ENCODE peak calls at places on chromosomes 7 and 10, in five cellular contexts. S is A549, Q is K562, K is HepG2, U is SK-N-SH. Z is an unnamed sample.

GRCh38 chr7:139588632-139589031 is 65.1 kb downstream of the CLEC2L start:
- DNase-seq in S (no peak), Q (peak), U (no peak), K (no peak), Z (no peak)

GRCh38 chr7:7719235-7719634 is 828 bp upstream of the RPA3 start:
- DNase-seq in K (peak), Q (no peak), U (peak), S (no peak), Z (peak)

GRCh38 chr7:104960741-104961479 is 53.1 kb upstream of the KMT2E start:
- DNase-seq in K (no peak), U (no peak), Q (no peak), S (no peak), Z (peak)

GRCh38 chr7:77822269-77822668 is 23.7 kb downstream of the PHTF2 start:
- DNase-seq in U (no peak), K (no peak), Q (no peak), S (no peak), Z (no peak)

GRCh38 chr10:12308976-12309375 is 40.4 kb upstream of the CAMK1D start:
- DNase-seq in U (no peak), Q (no peak), K (no peak), S (no peak), Z (no peak)

GRCh38 chr7:47636111-47636692 is 54.3 kb upstream of the TNS3 start:
- DNase-seq in S (no peak), K (peak), Q (no peak), U (no peak), Z (no peak)

GRCh38 chr7:46616636-46617035 is 695.6 kb upstream of the IGFBP3 start:
- DNase-seq in Q (no peak), U (no peak), S (no peak), K (no peak), Z (no peak)

GRCh38 chr7:1271656-1272055 is 39.0 kb downstream of the UNCX start:
- DNase-seq in Q (no peak), U (no peak), S (no peak), K (no peak), Z (no peak)

GRCh38 chr10:72276013-72276387 is 2.3 kb downstream of the DDIT4 start:
- DNase-seq in S (no peak), U (no peak), Q (no peak), K (no peak), Z (no peak)

GRCh38 chr7:122132341-122132740 is 11.7 kb downstream of the AASS start:
- DNase-seq in S (no peak), U (no peak), K (no peak), Q (no peak), Z (no peak)

GRCh38 chr10:5404188-5405041 is at the start of gene TUBAL3:
- DNase-seq in U (no peak), K (no peak), S (no peak), Q (peak), Z (no peak)

GRCh38 chr7:158263964-158264748 is 323.5 kb downstream of the PTPRN2 start:
- DNase-seq in K (peak), U (no peak), S (no peak), Q (no peak), Z (no peak)

GRCh38 chr7:57414415-57414814 is 35.6 kb upstream of the ZNF716 start:
- DNase-seq in U (no peak), K (no peak), Q (no peak), S (no peak), Z (no peak)

GRCh38 chr10:63765126-63765525 is 243.9 kb downstream of the REEP3 start:
- DNase-seq in U (no peak), K (no peak), S (no peak), Q (no peak), Z (no peak)

GRCh38 chr7:120832803-120833202 is 25.1 kb downstream of the TSPAN12 start:
- DNase-seq in Q (no peak), S (no peak), U (no peak), K (no peak), Z (no peak)

GRCh38 chr10:53536322-53536721 is 763.7 kb upstream of the MBL2 start:
- DNase-seq in U (no peak), S (no peak), K (no peak), Q (no peak), Z (no peak)

GRCh38 chr10:59155556-59155955 is 20.9 kb upstream of the PHYHIPL start:
- DNase-seq in U (no peak), K (no peak), Q (no peak), S (no peak), Z (no peak)

GRCh38 chr7:102111063-102111757 is 175.5 kb upstream of the SH2B2 start:
- DNase-seq in Q (no peak), U (no peak), K (no peak), S (no peak), Z (no peak)

GRCh38 chr7:47580811-47581331 is 1.0 kb downstream of the TNS3 start:
- DNase-seq in K (peak), Q (no peak), U (no peak), S (no peak), Z (no peak)

GRCh38 chr10:103890194-103890658 is 27.8 kb downstream of the STN1 start:
- DNase-seq in S (peak), K (peak), Q (no peak), U (no peak), Z (no peak)

GRCh38 chr10:121092341-121093099 is 241.4 kb downstream of the WDR11 start:
- DNase-seq in Q (no peak), U (no peak), S (no peak), K (no peak), Z (no peak)

GRCh38 chr7:78334027-78334825 is 535.7 kb downstream of the PHTF2 start:
- DNase-seq in S (no peak), K (no peak), Q (no peak), U (no peak), Z (no peak)

GRCh38 chr10:680146-680545 is 9.3 kb downstream of the DIP2C start:
- DNase-seq in Q (no peak), U (no peak), K (no peak), S (no peak), Z (no peak)

GRCh38 chr7:153397459-153397858 is 637.9 kb downstream of the ACTR3B start:
- DNase-seq in K (no peak), U (no peak), Q (no peak), S (no peak), Z (no peak)

GRCh38 chr7:126589068-126589684 is 663.6 kb downstream of the GRM8 start:
- DNase-seq in U (no peak), K (no peak), S (no peak), Q (no peak), Z (no peak)

GRCh38 chr10:13891542-13892431 is 305.0 kb downstream of the PRPF18 start:
- DNase-seq in S (no peak), Q (peak), U (peak), K (no peak), Z (no peak)

GRCh38 chr7:107811934-107812333 is 8.9 kb upstream of the SLC26A3 start:
- DNase-seq in Q (no peak), U (no peak), S (no peak), K (no peak), Z (no peak)

GRCh38 chr7:140035400-140036223 is 27.1 kb downstream of the PARP12 start:
- DNase-seq in Q (no peak), U (no peak), K (no peak), S (no peak), Z (no peak)

GRCh38 chr7:117645456-117646181 is 165.8 kb downstream of the CFTR start:
- DNase-seq in S (no peak), Q (no peak), K (no peak), U (no peak), Z (no peak)

GRCh38 chr7:90244909-90245841 is at the start of gene CFAP69:
- DNase-seq in S (peak), U (peak), Q (peak), K (peak), Z (peak)

GRCh38 chr7:84783161-84783803 is 403.6 kb downstream of the SEMA3D start:
- DNase-seq in S (peak), K (no peak), Q (no peak), U (no peak), Z (no peak)

GRCh38 chr7:17690030-17690429 is 250.3 kb downstream of the SNX13 start:
- DNase-seq in Q (no peak), K (no peak), U (no peak), S (no peak), Z (peak)

GRCh38 chr10:103855424-103855823 is at the start of gene SH3PXD2A:
- DNase-seq in S (peak), Q (peak), K (peak), U (peak), Z (no peak)

GRCh38 chr7:52088008-52088787 is 771.6 kb upstream of the COBL start:
- DNase-seq in S (no peak), Q (no peak), U (peak), K (no peak), Z (no peak)

GRCh38 chr10:132446661-132447445 is 49.9 kb downstream of the PWWP2B start:
- DNase-seq in S (peak), U (peak), Q (peak), K (peak), Z (peak)

GRCh38 chr10:62710182-62710581 is 94.3 kb upstream of the ADO start:
- DNase-seq in Q (no peak), U (no peak), K (no peak), S (no peak), Z (no peak)

GRCh38 chr7:29229056-29229455 is 34.5 kb downstream of the CHN2 start:
- DNase-seq in Q (no peak), K (no peak), S (no peak), U (no peak), Z (no peak)

GRCh38 chr7:128275651-128276050 is 34.6 kb downstream of the LEP start:
- DNase-seq in S (no peak), Q (no peak), K (no peak), U (no peak), Z (no peak)

GRCh38 chr7:128274246-128274889 is 33.3 kb downstream of the LEP start:
- DNase-seq in Q (no peak), U (no peak), K (no peak), S (no peak), Z (no peak)

GRCh38 chr7:128278366-128278765 is 37.3 kb downstream of the LEP start:
- DNase-seq in Q (no peak), S (no peak), K (no peak), U (no peak), Z (no peak)

GRCh38 chr7:128271471-128272454 is 30.7 kb downstream of the LEP start:
- DNase-seq in Q (no peak), U (no peak), S (no peak), K (no peak), Z (no peak)

DNA sequence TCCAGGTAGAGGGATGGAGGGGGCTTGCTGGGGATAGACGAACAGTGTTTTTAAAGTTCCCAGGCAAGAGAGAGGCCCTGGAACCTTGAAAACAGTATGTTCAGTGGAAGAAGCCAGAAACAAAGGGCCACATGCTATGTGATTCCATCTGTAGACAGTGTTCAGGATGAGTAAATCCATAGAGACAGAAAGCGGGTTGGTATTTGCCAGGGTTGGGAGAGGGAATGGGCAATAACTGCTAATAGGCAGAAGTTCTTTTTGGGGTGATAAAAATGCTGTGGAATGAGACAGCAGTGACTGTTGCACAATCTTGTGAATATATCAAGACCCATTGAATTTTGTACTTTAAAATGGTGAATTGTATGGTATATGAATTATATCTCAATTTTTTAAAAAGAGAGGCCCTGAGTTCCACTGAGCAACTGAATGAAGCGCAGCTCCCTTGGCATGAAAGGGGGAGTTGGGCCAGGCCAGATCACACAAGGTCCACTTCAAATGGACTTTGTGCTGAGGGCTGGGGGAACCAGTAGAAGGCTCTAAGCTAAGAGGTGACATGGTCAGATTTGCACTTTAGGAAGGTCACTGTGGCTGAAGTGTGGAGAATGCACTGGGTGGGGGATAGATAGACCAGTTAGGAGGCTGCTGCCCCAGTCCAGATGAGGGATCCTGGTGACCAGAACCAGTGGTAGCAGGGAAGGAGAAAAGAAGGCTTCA is 34.0 kb downstream of the LEP start:
- DNase-seq in K (peak), U (no peak), S (no peak), Q (no peak), Z (no peak)
- TF ChIP-seq USF2 in K (no peak), U (no peak), S (no peak), Q (no peak), Z (no peak)

GRCh38 chr7:93515144-93515543 is 59.4 kb downstream of the CALCR start:
- DNase-seq in K (no peak), S (no peak), U (no peak), Q (no peak), Z (no peak)
- TF ChIP-seq REST in K (no peak), S (no peak), U (no peak), Q (no peak), Z (no peak)

DNA sequence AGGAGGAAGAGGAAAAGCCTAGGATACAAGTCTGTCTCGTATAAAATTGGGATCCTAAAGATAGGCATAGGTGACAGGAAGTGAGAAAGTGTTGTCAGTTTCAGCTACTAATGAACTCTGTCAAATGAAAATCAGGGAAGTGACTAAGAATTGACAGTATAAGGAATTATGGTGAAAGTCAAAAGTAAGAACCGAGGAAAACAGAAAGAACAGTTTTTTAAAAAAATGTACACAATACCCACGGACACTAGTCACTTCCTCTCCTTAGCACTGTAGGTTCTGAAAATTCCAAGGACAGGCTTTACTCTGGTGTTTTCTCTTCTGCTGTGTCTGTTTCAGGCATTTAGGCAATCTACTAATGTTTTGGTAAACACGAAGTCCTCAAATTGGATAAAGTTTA is 42.3 kb downstream of the ATAD1 start:
- DNase-seq in Q (no peak), U (no peak), S (no peak), K (no peak), Z (no peak)
- TF ChIP-seq USF2 in Q (no peak), U (no peak), S (no peak), K (no peak), Z (no peak)

DNA sequence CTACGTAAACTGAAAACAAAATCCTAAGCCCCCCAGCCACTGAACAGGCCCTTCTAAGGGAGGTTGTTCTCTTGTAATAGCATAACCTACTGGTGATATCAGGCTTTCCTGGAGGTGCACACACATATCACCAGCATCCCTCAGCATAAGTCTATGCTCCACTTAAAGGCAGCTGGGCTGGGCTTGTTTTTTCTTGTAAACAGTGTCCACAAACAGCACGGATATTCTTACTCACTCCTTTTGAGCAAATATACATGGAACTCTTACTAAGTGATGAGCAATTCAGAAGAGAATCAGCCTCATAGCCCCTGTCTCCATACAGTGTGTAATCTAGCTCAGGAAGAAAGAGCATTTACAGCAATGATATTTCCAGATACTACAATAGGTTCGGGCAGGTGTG is 2.4 kb downstream of the LRIT1 start:
- DNase-seq in U (no peak), S (no peak), Q (no peak), K (no peak), Z (no peak)
- TF ChIP-seq REST in U (no peak), S (no peak), Q (no peak), K (no peak), Z (no peak)

GRCh38 chr10:22053048-22053447 is 49.5 kb upstream of the DNAJC1 start:
- DNase-seq in U (no peak), S (no peak), Q (no peak), K (peak), Z (no peak)
- TF ChIP-seq USF2 in U (no peak), S (no peak), Q (no peak), K (no peak), Z (no peak)

Z was measured in GM12878.